ENCODE peak calls at places on chromosomes 13 and 19, in eight cellular contexts. Y is bronchial epithelial cell; S is ovary; W is ascending aorta; L is heart right ventricle; A is CD4-positive, alpha-beta memory T cell; X is trophoblast cell; F is aorta. O is an unnamed sample. For H3K27me3 and H3K36me3, the result is how much of the 10 kb centered on the place peaks cover.

GRCh38 chr19:32367063-32367462 is 21.7 kb downstream of the ZNF507 start:
- DNase-seq in W (no peak), A (no peak), Y (no peak), X (no peak), L (no peak), F (no peak), S (no peak), O (no peak)

GRCh38 chr19:5339950-5340636 is 519 bp downstream of the PTPRS start:
- DNase-seq in Y (no peak), L (no peak), F (no peak), W (no peak), S (no peak), A (no peak), X (peak), O (no peak)

GRCh38 chr13:80096383-80096782 is 244.5 kb downstream of the SPRY2 start:
- DNase-seq in A (no peak), X (no peak), Y (no peak), S (no peak), F (no peak), L (no peak), W (no peak), O (no peak)

GRCh38 chr13:111868716-111869115 is 198.2 kb upstream of the SOX1 start:
- DNase-seq in W (no peak), L (no peak), S (no peak), Y (no peak), F (no peak), A (no peak), X (no peak), O (no peak)

GRCh38 chr13:114339779-114340534 is 25.7 kb downstream of the CHAMP1 start:
- DNase-seq in W (no peak), X (peak), L (no peak), S (no peak), F (no peak), A (peak), Y (peak), O (peak)

GRCh38 chr19:57068326-57068725 is 51.5 kb upstream of the USP29 start:
- DNase-seq in X (no peak), A (no peak), F (no peak), W (no peak), Y (no peak), L (no peak), S (no peak), O (no peak)

GRCh38 chr19:3880471-3881271 is at the start of gene ATCAY:
- DNase-seq in X (no peak), A (no peak), W (no peak), Y (no peak), F (no peak), S (no peak), L (no peak), O (no peak)

GRCh38 chr13:50275392-50276063 is 260.3 kb downstream of the KCNRG start:
- DNase-seq in L (no peak), X (no peak), W (no peak), A (no peak), F (no peak), Y (peak), S (no peak), O (no peak)

GRCh38 chr13:45333973-45334922 is 6.7 kb downstream of the TPT1 start:
- DNase-seq in X (peak), A (peak), W (no peak), S (no peak), Y (no peak), L (no peak), F (no peak), O (peak)

GRCh38 chr19:3471954-3472655 is 8.2 kb downstream of the SMIM24 start:
- DNase-seq in L (peak), S (peak), X (peak), Y (no peak), A (no peak), W (no peak), F (peak), O (no peak)

GRCh38 chr13:20035130-20035529 is 76.6 kb downstream of the ZMYM2 start:
- DNase-seq in Y (peak), W (no peak), X (peak), S (no peak), A (no peak), F (no peak), L (no peak), O (no peak)

GRCh38 chr19:17557461-17557860 is 2.0 kb downstream of the COLGALT1 start:
- DNase-seq in X (peak), W (no peak), Y (no peak), S (no peak), F (peak), A (no peak), L (no peak), O (no peak)

GRCh38 chr19:29672933-29673336 is 7.7 kb downstream of the PLEKHF1 start:
- DNase-seq in A (peak), W (no peak), X (no peak), Y (no peak), S (no peak), F (no peak), L (no peak), O (peak)

GRCh38 chr19:12939292-12939606 is 840 bp downstream of the CALR start:
- DNase-seq in X (peak), W (no peak), Y (no peak), F (no peak), S (no peak), A (peak), L (no peak), O (peak)

GRCh38 chr19:14167013-14167593 is 30.7 kb upstream of the ASF1B start:
- DNase-seq in W (no peak), A (peak), Y (no peak), X (no peak), L (no peak), F (no peak), S (no peak), O (peak)

GRCh38 chr13:94175076-94175475 is 304.4 kb downstream of the DCT start:
- DNase-seq in L (no peak), A (no peak), F (no peak), W (no peak), X (no peak), S (no peak), Y (no peak), O (no peak)

GRCh38 chr19:29044037-29044436 is 168.9 kb downstream of the UQCRFS1 start:
- DNase-seq in Y (no peak), W (no peak), L (no peak), X (no peak), S (no peak), F (no peak), A (no peak), O (no peak)

GRCh38 chr19:6723108-6723618 is 2.7 kb upstream of the C3 start:
- DNase-seq in L (no peak), F (peak), W (no peak), S (peak), X (no peak), Y (peak), A (no peak), O (no peak)

GRCh38 chr19:13022859-13023636 is 27.8 kb downstream of the NFIX start:
- DNase-seq in W (peak), X (no peak), A (no peak), S (peak), F (peak), L (peak), Y (peak), O (no peak)

GRCh38 chr13:31846984-31847752 is 107.8 kb downstream of the RXFP2 start:
- DNase-seq in L (peak), X (no peak), F (no peak), S (no peak), A (no peak), W (no peak), Y (no peak), O (no peak)

GRCh38 chr13:39417131-39417530 is 185.9 kb downstream of the LHFPL6 start:
- DNase-seq in S (no peak), Y (no peak), F (no peak), W (no peak), A (no peak), L (no peak), X (no peak), O (no peak)

GRCh38 chr13:40776681-40777165 is 5.7 kb upstream of the MRPS31 start:
- DNase-seq in X (peak), A (peak), L (no peak), Y (peak), S (no peak), F (no peak), W (no peak), O (peak)

GRCh38 chr13:40220299-40220935 is 446.0 kb downstream of the FOXO1 start:
- DNase-seq in S (no peak), X (peak), L (no peak), Y (no peak), F (no peak), A (peak), W (no peak), O (peak)

GRCh38 chr13:22039961-22040360 is 369.1 kb downstream of the FGF9 start:
- DNase-seq in X (no peak), A (no peak), F (no peak), W (no peak), L (no peak), Y (no peak), S (no peak), O (no peak)

GRCh38 chr19:30428281-30428680 is 56.1 kb downstream of the ZNF536 start:
- DNase-seq in X (no peak), F (no peak), W (no peak), S (no peak), L (no peak), A (no peak), Y (no peak), O (no peak)

GRCh38 chr13:102198418-102199322 is 203.2 kb downstream of the FGF14 start:
- DNase-seq in W (no peak), A (no peak), F (no peak), S (no peak), Y (peak), L (no peak), X (peak), O (no peak)

GRCh38 chr13:105914637-105915036 is 620.8 kb downstream of the EFNB2 start:
- DNase-seq in L (no peak), S (no peak), Y (peak), W (no peak), A (no peak), X (peak), F (no peak), O (no peak)

GRCh38 chr19:49017666-49018351 is 918 bp upstream of the LHB start:
- DNase-seq in X (peak), Y (no peak), F (peak), L (peak), S (peak), A (peak), W (peak), O (peak)

GRCh38 chr19:42048992-42049391 is 21.0 kb downstream of the GRIK5 start:
- DNase-seq in S (no peak), X (no peak), A (no peak), F (no peak), L (no peak), Y (peak), W (no peak), O (no peak)
- H3K4me3 ChIP-seq in S (no peak), X (no peak), A (no peak), F (no peak), L (no peak), Y (peak), W (no peak), O (no peak)

DNA sequence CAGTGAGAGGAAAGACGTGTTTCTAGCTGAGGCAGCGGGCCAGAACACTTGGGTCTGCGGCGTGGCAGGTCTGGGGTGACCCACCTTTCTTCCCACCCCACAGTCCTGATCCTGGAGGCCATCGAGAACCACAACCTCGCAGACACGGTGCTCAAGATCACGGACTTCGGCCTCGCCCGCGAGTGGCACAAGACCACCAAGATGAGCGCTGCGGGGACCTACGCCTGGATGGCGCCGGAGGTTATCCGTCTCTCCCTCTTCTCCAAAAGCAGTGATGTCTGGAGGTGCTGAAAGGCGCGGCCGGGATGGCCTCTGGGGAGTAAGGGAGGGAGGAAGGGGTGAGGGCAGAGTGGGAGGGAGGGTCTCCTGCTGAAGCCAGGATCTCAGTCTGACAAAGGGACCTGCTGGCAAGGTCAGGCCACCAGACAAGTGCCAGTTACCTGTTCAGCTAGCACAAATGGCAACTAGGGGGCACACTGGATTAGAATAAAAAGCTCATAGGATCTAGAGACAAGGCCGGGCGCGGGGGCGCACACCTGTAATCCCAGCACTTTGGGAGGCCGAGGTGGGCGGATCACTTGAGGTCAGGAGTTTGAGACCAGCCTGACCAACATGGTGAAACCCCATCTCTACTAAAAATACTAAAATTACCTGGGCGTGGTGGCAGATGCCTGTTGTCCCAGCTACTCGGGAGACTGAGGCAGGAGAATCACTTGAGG is 7.2 kb downstream of the MAP3K10 start:
- DNase-seq in W (no peak), A (no peak), Y (no peak), L (no peak), X (no peak), S (no peak), F (no peak), O (no peak)
- H3K27me3 ChIP-seq in W (under half), A (under half), Y (under half), L (under half), X (under half), S (under half), F (under half), O (under half)

GRCh38 chr19:15246198-15246481 is 13.9 kb upstream of the EPHX3 start:
- DNase-seq in W (no peak), L (no peak), A (no peak), F (no peak), X (no peak), Y (no peak), S (no peak), O (no peak)
- H3K36me3 ChIP-seq in W (under half), L (under half), A (half or more), F (under half), X (half or more), Y (half or more), S (under half), O (half or more)

GRCh38 chr13:75762967-75763366 is 126.8 kb downstream of the LMO7 start:
- DNase-seq in Y (no peak), S (no peak), W (no peak), X (no peak), A (no peak), L (no peak), F (no peak), O (no peak)
- H3K4me3 ChIP-seq in Y (peak), S (peak), W (peak), X (no peak), A (no peak), L (peak), F (peak), O (peak)

GRCh38 chr19:47398707-47399106 is 20.6 kb downstream of the MEIS3 start:
- DNase-seq in S (no peak), Y (no peak), F (no peak), X (no peak), W (no peak), A (no peak), L (no peak), O (no peak)
- H3K27me3 ChIP-seq in S (under half), Y (under half), F (under half), X (under half), W (under half), A (under half), L (under half), O (under half)

O was measured in CD4-positive, CD25-positive, alpha-beta regulatory T cell.